ENCODE peak calls at places on chromosomes 6 and 20, in six cellular contexts. D is left ventricle myocardium inferior; M is left lung; H is HCT116; Z is AG04450; Y is CD8-positive, alpha-beta T cell. A is an unnamed sample.

GRCh38 chr6:84263557-84263956 is 36.1 kb upstream of the CEP162 start:
- DNase-seq in H (no peak), Y (no peak), Z (no peak), M (no peak), D (no peak), A (no peak)

GRCh38 chr6:26195376-26195923 is 108.2 kb downstream of the HFE start:
- DNase-seq in H (peak), M (peak), D (peak), Z (peak), Y (peak), A (peak)

GRCh38 chr20:1125266-1125665 is 6.9 kb downstream of the PSMF1 start:
- DNase-seq in Z (no peak), Y (no peak), H (no peak), M (no peak), D (no peak), A (no peak)

GRCh38 chr6:144898052-144898689 is 613.0 kb downstream of the UTRN start:
- DNase-seq in D (no peak), Y (no peak), Z (peak), H (peak), M (no peak), A (no peak)

GRCh38 chr6:54690596-54690995 is 156.0 kb upstream of the FAM83B start:
- DNase-seq in D (no peak), Y (no peak), Z (no peak), H (no peak), M (no peak), A (no peak)

GRCh38 chr6:11714116-11714797 is 64.3 kb downstream of the ADTRP start:
- DNase-seq in D (no peak), Y (no peak), Z (no peak), H (no peak), M (no peak), A (no peak)

GRCh38 chr6:90266845-90267621 is 29.6 kb downstream of the BACH2 start:
- DNase-seq in H (no peak), M (no peak), Y (no peak), D (no peak), Z (no peak), A (no peak)

GRCh38 chr20:43448748-43449535 is 8.8 kb upstream of the SRSF6 start:
- DNase-seq in Y (peak), M (no peak), H (peak), D (no peak), Z (no peak), A (peak)

GRCh38 chr6:33144373-33144772 is 47.9 kb downstream of the COL11A2 start:
- DNase-seq in Y (no peak), H (no peak), D (no peak), M (no peak), Z (no peak), A (no peak)

GRCh38 chr6:36399970-36400369 is 12.5 kb upstream of the ETV7 start:
- DNase-seq in Y (no peak), D (no peak), H (no peak), M (no peak), Z (no peak), A (no peak)

GRCh38 chr20:37972256-37973058 is 60.8 kb downstream of the TTI1 start:
- DNase-seq in D (no peak), M (no peak), Y (no peak), H (no peak), Z (no peak), A (no peak)

GRCh38 chr20:10670521-10671220 is 3.1 kb downstream of the JAG1 start:
- DNase-seq in Y (no peak), H (no peak), D (no peak), Z (no peak), M (no peak), A (no peak)

GRCh38 chr6:137911675-137912158 is 44.7 kb downstream of the TNFAIP3 start:
- DNase-seq in M (no peak), Y (no peak), D (no peak), Z (no peak), H (no peak), A (no peak)

GRCh38 chr20:44125332-44126127 is 61.5 kb downstream of the JPH2 start:
- DNase-seq in Z (no peak), H (no peak), D (no peak), Y (no peak), M (no peak), A (no peak)

GRCh38 chr6:101597711-101598110 is 204.2 kb downstream of the GRIK2 start:
- DNase-seq in Y (no peak), Z (peak), D (no peak), M (no peak), H (peak), A (no peak)

GRCh38 chr6:43570876-43571441 is 4.9 kb downstream of the XPO5 start:
- DNase-seq in Z (no peak), D (no peak), M (no peak), Y (no peak), H (no peak), A (no peak)

GRCh38 chr20:3646651-3647050 is 16.5 kb downstream of the GFRA4 start:
- DNase-seq in Z (no peak), M (no peak), H (no peak), Y (no peak), D (no peak), A (no peak)

GRCh38 chr6:21664263-21665081 is 70.9 kb downstream of the SOX4 start:
- DNase-seq in Z (no peak), M (peak), Y (no peak), D (peak), H (no peak), A (peak)

GRCh38 chr6:157457787-157458186 is 76.8 kb downstream of the ZDHHC14 start:
- DNase-seq in M (no peak), D (no peak), H (no peak), Z (no peak), Y (no peak), A (no peak)

GRCh38 chr6:23446394-23447001 is 679.5 kb upstream of the NRSN1 start:
- DNase-seq in H (peak), D (no peak), Y (no peak), Z (peak), M (no peak), A (no peak)

GRCh38 chr6:104987218-104987617 is 30.3 kb downstream of the LIN28B start:
- DNase-seq in Z (no peak), M (no peak), D (no peak), Y (no peak), H (no peak), A (no peak)

GRCh38 chr6:79436232-79436631 is 101.0 kb downstream of the LCA5 start:
- DNase-seq in M (no peak), D (no peak), Z (no peak), Y (no peak), H (no peak), A (no peak)

GRCh38 chr6:99613398-99613704 is 6.7 kb downstream of the PRDM13 start:
- DNase-seq in D (no peak), H (no peak), Z (no peak), Y (no peak), M (no peak), A (peak)

GRCh38 chr20:9359561-9360308 is 154.7 kb upstream of the LAMP5 start:
- DNase-seq in Z (no peak), Y (no peak), H (peak), M (no peak), D (no peak), A (peak)

GRCh38 chr6:42471116-42471515 is 19.4 kb upstream of the TRERF1 start:
- DNase-seq in Z (no peak), D (no peak), M (no peak), H (no peak), Y (no peak), A (no peak)

GRCh38 chr20:20410678-20411077 is 42.8 kb downstream of the INSM1 start:
- DNase-seq in H (no peak), Z (no peak), Y (no peak), M (no peak), D (peak), A (peak)

DNA sequence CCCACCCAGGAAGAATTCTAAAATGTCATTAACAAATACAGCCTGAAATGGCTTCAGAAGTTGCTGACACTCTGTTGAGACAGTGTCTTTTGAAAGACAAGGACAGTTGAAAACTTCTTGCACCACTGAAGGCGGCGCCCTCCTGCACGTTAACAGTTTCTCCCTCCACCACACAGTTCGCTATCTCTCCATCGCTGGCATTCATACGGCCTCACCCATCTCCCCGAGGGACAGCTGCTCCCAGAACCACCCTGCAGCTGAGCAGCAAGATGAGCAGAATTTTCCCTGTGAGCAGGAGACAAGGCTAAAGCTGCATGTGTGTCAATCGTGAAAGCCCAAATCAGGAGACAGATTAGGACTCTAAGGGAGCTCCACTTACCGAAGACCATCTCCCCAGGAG is 113.3 kb downstream of the LY86 start:
- DNase-seq in Z (no peak), Y (no peak), H (no peak), M (no peak), D (no peak), A (no peak)
- H3K27ac ChIP-seq in Z (no peak), Y (no peak), H (no peak), M (peak), D (no peak), A (no peak)

GRCh38 chr20:33668791-33669155 is 2.0 kb downstream of the ACTL10 start:
- DNase-seq in Z (no peak), Y (no peak), D (peak), M (no peak), H (no peak), A (no peak)

GRCh38 chr20:33669224-33669623 is 2.5 kb downstream of the ACTL10 start:
- DNase-seq in M (no peak), H (no peak), Y (no peak), Z (no peak), D (no peak), A (no peak)

GRCh38 chr20:33667245-33668086 is 723 bp downstream of the ACTL10 start:
- DNase-seq in Y (peak), M (no peak), D (peak), H (no peak), Z (no peak), A (no peak)

GRCh38 chr20:33666293-33667244 is at the start of gene ACTL10:
- DNase-seq in H (no peak), Y (peak), D (peak), Z (peak), M (peak), A (peak)

GRCh38 chr20:33668087-33668790 is 1.5 kb downstream of the ACTL10 start:
- DNase-seq in H (no peak), M (peak), Y (peak), D (peak), Z (no peak), A (peak)
- H3K4me3 ChIP-seq in H (no peak), M (peak), Y (peak), D (peak), Z (peak), A (peak)

GRCh38 chr6:156283091-156283490 is 494.1 kb upstream of the ARID1B start:
- DNase-seq in Y (no peak), M (no peak), H (no peak), D (no peak), Z (no peak), A (no peak)
- TF ChIP-seq CTCF in Y (no peak), M (no peak), H (no peak), D (no peak), Z (no peak), A (no peak)

GRCh38 chr6:140228491-140228890 is 854.0 kb upstream of the CITED2 start:
- DNase-seq in Y (no peak), D (no peak), Z (no peak), M (no peak), H (no peak), A (no peak)

GRCh38 chr6:140225587-140226438 is 851.4 kb upstream of the CITED2 start:
- DNase-seq in H (no peak), Z (no peak), M (no peak), Y (no peak), D (no peak), A (no peak)

GRCh38 chr6:140230282-140230681 is 855.8 kb upstream of the CITED2 start:
- DNase-seq in M (peak), Z (no peak), D (no peak), Y (no peak), H (no peak), A (no peak)

GRCh38 chr6:140226637-140227036 is 852.2 kb upstream of the CITED2 start:
- DNase-seq in H (no peak), D (no peak), Z (no peak), Y (no peak), M (no peak), A (no peak)
- H3K27ac ChIP-seq in H (no peak), D (no peak), Z (no peak), Y (no peak), M (no peak), A (no peak)

GRCh38 chr6:118706702-118707101 is 55.3 kb upstream of the CEP85L start:
- DNase-seq in D (no peak), Z (no peak), M (no peak), H (no peak), Y (no peak), A (no peak)

GRCh38 chr6:118704911-118705310 is 53.5 kb upstream of the CEP85L start:
- DNase-seq in H (no peak), Z (no peak), M (no peak), Y (no peak), D (no peak), A (no peak)

GRCh38 chr6:118708736-118709135 is 57.3 kb upstream of the CEP85L start:
- DNase-seq in H (no peak), M (no peak), D (no peak), Z (no peak), Y (no peak), A (no peak)

GRCh38 chr6:118708055-118708454 is 56.7 kb upstream of the CEP85L start:
- DNase-seq in D (no peak), Z (no peak), H (no peak), Y (no peak), M (no peak), A (no peak)

DNA sequence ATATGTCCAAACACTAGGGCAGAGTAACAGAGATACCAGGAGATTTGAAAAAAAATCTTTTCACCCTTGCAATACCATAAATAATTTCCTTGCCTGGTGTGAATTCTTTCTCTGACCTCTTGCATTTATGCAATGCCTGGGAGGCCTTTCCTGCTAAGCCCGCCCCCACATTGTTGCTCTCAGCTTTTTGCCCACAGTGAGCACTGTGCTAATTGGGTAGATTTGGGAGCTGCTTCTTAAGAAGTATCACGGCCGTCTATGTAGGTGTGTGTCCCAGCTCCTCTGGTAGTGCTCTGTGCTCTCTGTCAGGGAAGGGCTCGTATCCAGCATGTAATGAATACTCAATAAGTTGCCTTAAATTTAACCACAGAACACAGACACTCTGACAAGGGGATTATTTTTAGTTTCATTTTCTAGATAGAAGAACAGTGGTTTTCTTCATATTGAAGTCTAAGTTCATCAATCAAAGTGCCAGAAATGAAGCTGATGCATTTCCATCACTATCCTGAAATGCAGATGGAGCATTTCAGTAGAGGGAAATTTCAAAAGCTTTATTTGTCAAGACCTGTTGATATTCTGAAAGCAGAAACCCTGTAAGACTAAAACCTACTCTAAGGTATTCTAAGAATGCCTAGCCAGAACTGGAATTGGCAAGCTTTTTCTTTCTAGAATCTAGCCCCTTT is 54.5 kb upstream of the CEP85L start:
- DNase-seq in Y (no peak), M (no peak), H (no peak), Z (no peak), D (no peak), A (peak)
- H3K4me3 ChIP-seq in Y (peak), M (no peak), H (no peak), Z (peak), D (peak), A (no peak)

DNA sequence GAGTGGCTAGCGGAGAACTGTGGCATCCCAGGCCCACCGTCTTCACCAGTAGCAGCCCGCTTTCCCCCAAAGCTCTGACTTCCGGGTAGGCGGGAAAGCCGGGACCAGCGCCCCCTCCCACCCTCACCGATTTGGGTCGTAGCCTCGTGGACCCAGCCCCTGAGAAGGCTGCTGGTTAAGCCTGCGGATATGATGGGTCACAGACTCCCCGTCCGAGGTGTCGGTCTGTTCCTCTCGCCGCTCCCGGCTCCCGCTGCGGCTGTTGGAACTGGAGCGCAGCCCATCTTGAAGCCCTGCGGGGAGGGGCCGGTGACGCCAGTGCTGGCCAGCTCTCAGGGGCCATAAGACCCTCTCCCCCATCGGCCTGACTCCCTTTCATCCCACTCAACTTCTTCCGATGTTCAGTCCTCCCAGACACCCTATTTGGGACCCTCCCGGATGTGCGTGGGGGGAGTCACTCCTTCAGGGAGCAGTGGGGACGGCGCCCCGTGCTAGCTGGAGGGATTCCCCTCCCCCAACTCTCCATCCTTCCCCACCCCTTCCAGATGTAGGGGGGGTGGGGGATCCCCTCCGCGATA is 772 bp downstream of the GNL1 start:
- DNase-seq in Z (no peak), D (peak), M (peak), H (no peak), Y (no peak), A (peak)
- TF ChIP-seq CTCF in Z (no peak), D (no peak), M (no peak), H (no peak), Y (no peak), A (no peak)

A was measured in testis.